ENCODE peak calls at places on chromosomes 3 and 15, in eight cellular contexts. M, S, W, U, A, D, N and R are unnamed samples.

GRCh38 chr15:51758645-51759044 is 7.2 kb downstream of the TMOD2 start:
- DNase-seq in M (peak), S (peak), W (no peak), U (no peak), A (no peak), D (no peak), N (peak), R (peak)

GRCh38 chr15:56871180-56871579 is 47.3 kb upstream of the TCF12 start:
- DNase-seq in M (peak), S (no peak), W (no peak), U (no peak), A (no peak), D (no peak), N (peak), R (peak)

GRCh38 chr15:101001056-101001455 is 81.9 kb downstream of the LRRK1 start:
- DNase-seq in M (no peak), S (no peak), W (no peak), U (no peak), A (no peak), D (no peak), N (no peak), R (no peak)

GRCh38 chr3:67691207-67691606 is 36.8 kb upstream of the SUCLG2 start:
- DNase-seq in M (no peak), S (no peak), W (no peak), U (no peak), A (no peak), D (no peak), N (no peak), R (no peak)

GRCh38 chr3:197490659-197491058 is 65.1 kb downstream of the BDH1 start:
- DNase-seq in M (no peak), S (no peak), W (no peak), U (no peak), A (no peak), D (no peak), N (no peak), R (no peak)

GRCh38 chr3:192850501-192850981 is 67.1 kb downstream of the MB21D2 start:
- DNase-seq in M (peak), S (no peak), W (peak), U (no peak), A (no peak), D (peak), N (peak), R (peak)

GRCh38 chr3:103794656-103795055 is 1359.8 kb downstream of the ZPLD1 start:
- DNase-seq in M (no peak), S (no peak), W (no peak), U (no peak), A (no peak), D (peak), N (no peak), R (no peak)

GRCh38 chr15:68729789-68730201 is 90.9 kb downstream of the ANP32A start:
- DNase-seq in M (no peak), S (no peak), W (no peak), U (no peak), A (no peak), D (no peak), N (peak), R (no peak)

GRCh38 chr3:46659285-46659684 is 34.2 kb downstream of the ALS2CL start:
- DNase-seq in M (no peak), S (no peak), W (no peak), U (no peak), A (no peak), D (no peak), N (no peak), R (no peak)

GRCh38 chr15:27479232-27480140 is 508.5 kb downstream of the GABRG3 start:
- DNase-seq in M (no peak), S (no peak), W (no peak), U (no peak), A (no peak), D (no peak), N (no peak), R (no peak)

GRCh38 chr15:75170203-75170602 is 31.5 kb upstream of the C15orf39 start:
- DNase-seq in M (no peak), S (no peak), W (no peak), U (no peak), A (no peak), D (no peak), N (no peak), R (no peak)